ENCODE peak calls at places on chromosomes 5 and 9, in seven cellular contexts. Q is GM12878, U is H1, C is SK-N-SH, K is K562, H is HepG2, L is HCT116. N is an unnamed sample.

GRCh38 chr5:73955447-73955846 is 329.5 kb downstream of the ARHGEF28 start:
- DNase-seq in Q (no peak), U (no peak), C (no peak), K (no peak), H (no peak), L (no peak), N (no peak)

GRCh38 chr5:134958755-134959154 is 9.0 kb upstream of the CATSPER3 start:
- DNase-seq in Q (no peak), U (peak), C (no peak), K (no peak), H (peak), L (no peak), N (no peak)

GRCh38 chr5:165232187-165232586 is 1726.8 kb downstream of the MAT2B start:
- DNase-seq in Q (no peak), U (no peak), C (no peak), K (no peak), H (no peak), L (no peak), N (no peak)

GRCh38 chr5:131254741-131255140 is 9.1 kb upstream of the CDC42SE2 start:
- DNase-seq in Q (no peak), U (no peak), C (no peak), K (no peak), H (no peak), L (no peak), N (no peak)

GRCh38 chr5:34474573-34475021 is 181.5 kb upstream of the RAI14 start:
- DNase-seq in Q (no peak), U (no peak), C (peak), K (peak), H (peak), L (peak), N (no peak)

GRCh38 chr5:57889558-57889957 is 406.9 kb upstream of the ACTBL2 start:
- DNase-seq in Q (no peak), U (no peak), C (no peak), K (no peak), H (peak), L (peak), N (peak)

GRCh38 chr5:103934303-103934702 is 371.7 kb upstream of the NUDT12 start:
- DNase-seq in Q (no peak), U (no peak), C (no peak), K (no peak), H (no peak), L (no peak), N (no peak)

GRCh38 chr5:7397935-7398334 is 2.0 kb downstream of the ADCY2 start:
- DNase-seq in Q (no peak), U (no peak), C (no peak), K (no peak), H (no peak), L (no peak), N (no peak)

GRCh38 chr9:125752070-125752628 is 5.0 kb downstream of the PBX3 start:
- DNase-seq in Q (no peak), U (no peak), C (no peak), K (no peak), H (no peak), L (no peak), N (peak)

GRCh38 chr5:1865948-1866347 is 16.8 kb downstream of the IRX4 start:
- DNase-seq in Q (no peak), U (no peak), C (no peak), K (no peak), H (no peak), L (no peak), N (no peak)

GRCh38 chr5:56852228-56853000 is 37.1 kb downstream of the MAP3K1 start:
- DNase-seq in Q (no peak), U (no peak), C (no peak), K (no peak), H (no peak), L (no peak), N (no peak)

GRCh38 chr5:107496466-107496865 is 174.3 kb downstream of the EFNA5 start:
- DNase-seq in Q (no peak), U (no peak), C (no peak), K (no peak), H (no peak), L (no peak), N (no peak)

GRCh38 chr9:129720181-129720864 is 32.5 kb downstream of the PTGES start:
- DNase-seq in Q (no peak), U (no peak), C (peak), K (peak), H (peak), L (no peak), N (peak)

DNA sequence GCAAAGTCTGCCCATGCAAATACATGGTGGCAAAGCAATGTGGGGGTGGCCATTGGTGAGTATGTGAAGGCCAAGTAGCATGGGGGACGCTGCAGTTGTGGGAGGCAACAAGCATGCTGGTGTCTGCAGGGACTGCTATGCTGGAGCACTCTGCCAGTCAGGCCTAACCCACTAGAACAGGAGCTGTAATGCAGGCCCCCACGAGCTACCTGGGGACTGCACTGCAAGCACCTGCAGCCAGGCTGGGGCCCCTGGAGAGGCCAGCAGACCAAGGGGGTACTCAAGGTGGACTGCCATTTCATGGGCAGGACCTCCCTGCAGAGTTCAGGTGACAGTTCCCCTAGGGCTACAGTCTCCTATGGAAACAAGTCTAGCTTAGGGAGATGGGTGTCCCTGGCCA is 183.8 kb upstream of the PDE4D start:
- DNase-seq in Q (no peak), U (no peak), C (no peak), K (no peak), H (no peak), L (no peak), N (no peak)
- TF ChIP-seq JUND in Q (no peak), U (no peak), C (no peak), K (no peak), H (no peak), L (no peak), N (no peak)

DNA sequence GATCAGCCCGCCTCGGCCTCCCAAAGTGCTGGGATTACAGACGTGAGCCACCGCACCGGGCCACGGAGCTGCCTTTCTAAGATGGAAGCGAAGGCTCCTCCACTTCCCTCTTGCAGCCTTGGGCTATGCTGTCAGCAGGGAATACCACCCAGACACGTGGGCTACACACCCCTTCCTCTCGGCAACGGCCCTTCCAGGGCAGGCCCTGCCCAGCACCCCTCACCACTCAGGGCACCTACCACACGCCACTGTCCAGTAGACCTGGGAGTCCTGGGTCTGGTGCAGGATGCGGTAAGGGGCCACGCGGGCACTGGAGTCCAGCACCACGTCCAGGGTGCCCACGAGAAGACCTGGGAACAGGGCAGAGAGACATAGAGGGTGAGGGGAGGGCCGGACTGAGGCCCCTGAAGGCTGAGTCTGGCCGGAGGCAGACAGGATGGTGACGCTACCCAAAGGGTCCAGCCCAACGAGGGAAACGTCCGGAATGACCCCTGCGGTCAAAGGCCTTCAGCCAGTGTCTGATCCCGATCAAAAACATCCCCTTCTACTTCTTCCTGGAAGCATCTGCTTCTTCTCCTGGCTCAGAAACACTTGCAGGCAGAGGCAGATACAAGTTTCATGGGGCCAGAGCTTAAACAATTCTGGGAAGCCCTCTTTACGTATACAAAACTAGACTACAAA is 3.1 kb downstream of the TBC1D9B start:
- DNase-seq in Q (no peak), U (no peak), C (no peak), K (no peak), H (no peak), L (no peak), N (no peak)
- TF ChIP-seq JUND in Q (no peak), U (no peak), C (no peak), K (no peak), H (no peak), L (no peak), N (no peak)

GRCh38 chr9:35812025-35812602 is at the start of gene SPAG8:
- DNase-seq in Q (peak), U (peak), C (peak), K (peak), H (peak), L (peak), N (peak)

GRCh38 chr9:35814841-35815543 is at the start of gene HINT2:
- DNase-seq in Q (peak), U (peak), C (peak), K (peak), H (peak), L (peak), N (peak)

GRCh38 chr9:35816708-35817107 is 1.9 kb upstream of the HINT2 start:
- DNase-seq in Q (no peak), U (no peak), C (peak), K (peak), H (peak), L (no peak), N (peak)

GRCh38 chr9:35813434-35814105 is 1.3 kb downstream of the HINT2 start:
- DNase-seq in Q (no peak), U (no peak), C (peak), K (peak), H (peak), L (peak), N (no peak)

GRCh38 chr9:35814106-35814840 is 569 bp downstream of the HINT2 start:
- DNase-seq in Q (no peak), U (no peak), C (peak), K (no peak), H (peak), L (no peak), N (no peak)
- TF ChIP-seq JUND in Q (no peak), U (no peak), C (no peak), K (peak), H (no peak), L (no peak), N (no peak)

GRCh38 chr5:168734657-168735344 is 155.6 kb upstream of the PANK3 start:
- DNase-seq in Q (no peak), U (no peak), C (no peak), K (no peak), H (no peak), L (no peak), N (no peak)
- TF ChIP-seq JUND in Q (no peak), U (no peak), C (no peak), K (no peak), H (no peak), L (no peak), N (no peak)

DNA sequence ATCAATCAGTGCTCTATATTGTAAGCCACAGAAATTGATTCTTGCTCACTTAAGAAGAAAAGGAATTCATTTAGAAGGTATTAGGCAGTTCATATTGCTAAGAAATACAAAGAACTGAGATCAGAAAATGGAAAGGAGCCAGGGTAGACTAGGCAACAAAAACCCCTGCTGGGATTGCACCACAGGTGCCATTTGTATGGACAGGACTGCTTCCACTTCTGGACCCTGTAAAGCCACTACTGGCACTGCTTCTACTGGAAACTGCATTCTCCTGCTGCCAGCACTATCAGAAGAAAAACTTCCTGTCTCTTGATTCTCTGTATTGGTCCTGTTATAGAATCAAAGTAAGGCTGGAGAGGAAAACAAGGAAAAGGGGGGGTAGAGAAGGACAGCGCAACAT is 45.9 kb downstream of the CERT1 start:
- DNase-seq in Q (no peak), U (no peak), C (no peak), K (no peak), H (no peak), L (no peak), N (no peak)
- TF ChIP-seq JUND in Q (no peak), U (no peak), C (no peak), K (no peak), H (no peak), L (no peak), N (no peak)

N was measured in T47D.